ENCODE peak calls at places on chromosomes 6 and 20, in seven cellular contexts. U, Y, A, R, D, L and V are unnamed samples.

GRCh38 chr20:1757072-1757471 is 99.5 kb upstream of the SIRPG start:
- DNase-seq in Y (no peak), A (no peak), L (no peak), R (no peak), D (no peak), U (no peak), V (no peak)

GRCh38 chr6:41059569-41059968 is 6.6 kb downstream of the APOBEC2 start:
- DNase-seq in U (no peak), R (no peak), L (no peak), D (no peak), Y (no peak), A (no peak), V (peak; percentile 58)

GRCh38 chr6:168496139-168496840 is 55.3 kb downstream of the SMOC2 start:
- DNase-seq in Y (no peak), U (no peak), L (no peak), A (no peak), R (no peak), D (no peak), V (no peak)

GRCh38 chr6:148416309-148416965 is 73.8 kb downstream of the SASH1 start:
- DNase-seq in L (no peak), D (no peak), U (no peak), R (peak; percentile 84), A (no peak), Y (no peak), V (no peak)

GRCh38 chr20:41202426-41202825 is 65.1 kb downstream of the PLCG1 start:
- DNase-seq in D (no peak), Y (no peak), L (no peak), A (no peak), R (no peak), U (no peak), V (no peak)

GRCh38 chr20:15909995-15910394 is 663.3 kb downstream of the KIF16B start:
- DNase-seq in R (no peak), U (no peak), Y (no peak), L (no peak), D (no peak), A (no peak), V (no peak)

GRCh38 chr6:11929451-11929850 is 82.7 kb upstream of the HIVEP1 start:
- DNase-seq in Y (no peak), A (no peak), D (no peak), U (no peak), R (no peak), L (no peak), V (peak; percentile 45)

GRCh38 chr6:20433929-20434328 is 32.2 kb downstream of the E2F3 start:
- DNase-seq in R (peak; percentile 40), Y (no peak), A (peak; percentile 11), D (no peak), L (no peak), U (no peak), V (no peak)

GRCh38 chr6:147530132-147531060 is 21.9 kb downstream of the SAMD5 start:
- DNase-seq in A (no peak), L (no peak), D (no peak), U (no peak), Y (no peak), R (no peak), V (no peak)

GRCh38 chr6:125300992-125301434 is 754 bp downstream of the HDDC2 start:
- DNase-seq in D (no peak), L (peak; percentile 25), A (no peak), R (no peak), U (no peak), Y (no peak), V (no peak)

GRCh38 chr6:122717350-122717749 is 62.2 kb upstream of the FABP7 start:
- DNase-seq in A (no peak), Y (no peak), L (no peak), U (no peak), D (no peak), R (no peak), V (no peak)

GRCh38 chr6:141988954-141989705 is 143.6 kb upstream of the GJE1 start:
- DNase-seq in U (no peak), Y (no peak), L (no peak), R (peak; percentile 56), D (no peak), A (peak; percentile 63), V (peak; percentile 49)

GRCh38 chr6:45900808-45901752 is 114.6 kb downstream of the CLIC5 start:
- DNase-seq in R (no peak), L (no peak), A (no peak), Y (no peak), D (no peak), U (no peak), V (no peak)

GRCh38 chr6:46279874-46280273 is 109.1 kb upstream of the ENPP5 start:
- DNase-seq in D (no peak), U (no peak), R (no peak), L (no peak), Y (no peak), A (no peak), V (peak; percentile 29)

GRCh38 chr20:61959301-61959700 is 106.4 kb downstream of the TAF4 start:
- DNase-seq in Y (no peak), U (no peak), D (peak; percentile 26), R (no peak), L (peak; percentile 80), A (no peak), V (peak; percentile 21)

GRCh38 chr6:160431231-160431630 is 83.1 kb downstream of the SLC22A3 start:
- DNase-seq in U (no peak), L (no peak), A (peak; percentile 63), R (no peak), D (no peak), Y (no peak), V (peak; percentile 90)

GRCh38 chr6:127267742-127268588 is 1.3 kb downstream of the RNF146 start:
- DNase-seq in D (no peak), R (no peak), A (no peak), Y (no peak), L (no peak), U (no peak), V (no peak)

GRCh38 chr6:166551797-166552495 is 34.5 kb downstream of the RAMACL start:
- DNase-seq in L (no peak), Y (no peak), A (no peak), R (no peak), U (no peak), D (no peak), V (no peak)

GRCh38 chr20:48184229-48184628 is 398.9 kb upstream of the SULF2 start:
- DNase-seq in U (no peak), R (peak; percentile 88), Y (no peak), D (no peak), A (no peak), L (no peak), V (no peak)

GRCh38 chr20:49910340-49910706 is 5.0 kb downstream of the SPATA2 start:
- DNase-seq in Y (no peak), U (no peak), D (no peak), L (no peak), R (no peak), A (no peak), V (no peak)

GRCh38 chr6:4518506-4518905 is 257.7 kb upstream of the CDYL start:
- DNase-seq in R (no peak), L (no peak), Y (no peak), A (no peak), U (no peak), D (no peak), V (no peak)

GRCh38 chr6:35469711-35470662 is 1.8 kb downstream of the RPL10A start:
- DNase-seq in A (no peak), Y (no peak), U (no peak), D (no peak), L (no peak), R (no peak), V (no peak)

GRCh38 chr20:11035211-11035610 is 361.4 kb upstream of the JAG1 start:
- DNase-seq in Y (no peak), U (no peak), L (no peak), A (no peak), D (no peak), R (no peak), V (peak; percentile 33)

GRCh38 chr20:2708073-2708415 is 15.5 kb downstream of the EBF4 start:
- DNase-seq in R (peak; percentile 14), L (no peak), D (no peak), A (no peak), U (no peak), Y (no peak), V (no peak)

GRCh38 chr6:18507561-18507960 is 120.4 kb downstream of the RNF144B start:
- DNase-seq in A (no peak), R (no peak), L (no peak), U (no peak), Y (no peak), D (no peak), V (no peak)

GRCh38 chr6:111837641-111838500 is 35.4 kb downstream of the FYN start:
- DNase-seq in L (no peak), R (no peak), D (no peak), U (no peak), Y (no peak), A (no peak), V (no peak)

GRCh38 chr20:23138682-23139081 is 52.6 kb upstream of the CD93 start:
- DNase-seq in Y (no peak), A (no peak), L (no peak), U (no peak), R (no peak), D (no peak), V (no peak)

GRCh38 chr20:19976595-19977372 is 40.4 kb upstream of the NAA20 start:
- DNase-seq in Y (no peak), L (peak; percentile 42), U (no peak), A (no peak), R (no peak), D (no peak), V (peak; percentile 88)

GRCh38 chr6:30618270-30618787 is 689 bp downstream of the MRPS18B start:
- DNase-seq in L (no peak), Y (no peak), D (no peak), A (no peak), R (peak; percentile 48), U (no peak), V (no peak)

GRCh38 chr20:25259788-25260254 is 11.9 kb downstream of the PYGB start:
- DNase-seq in U (no peak), A (no peak), L (no peak), R (no peak), D (peak; percentile 60), Y (peak; percentile 14), V (no peak)

GRCh38 chr6:145891565-145891964 is 72.6 kb downstream of the SHPRH start:
- DNase-seq in R (no peak), A (no peak), L (no peak), D (no peak), U (no peak), Y (no peak), V (no peak)

GRCh38 chr6:136487746-136488145 is 62.5 kb downstream of the MAP7 start:
- DNase-seq in D (no peak), Y (no peak), A (no peak), U (no peak), L (no peak), R (no peak), V (no peak)